ENCODE peak calls at places on chromosomes 2 and 18, in nine cellular contexts. I, N, X, K, C, Y, Z, J and P are unnamed samples.

GRCh38 chr2:38581193-38582147 is 21.3 kb downstream of the HNRNPLL start:
- DNase-seq in I (peak), N (no peak), X (no peak), K (no peak), C (peak), Y (no peak), Z (no peak), J (peak), P (no peak)

GRCh38 chr2:144927429-144927828 is 407.5 kb upstream of the ZEB2 start:
- DNase-seq in I (no peak), N (no peak), X (no peak), K (no peak), C (no peak), Y (no peak), Z (no peak), J (no peak), P (no peak)

GRCh38 chr2:105798595-105798994 is 53.9 kb downstream of the NCK2 start:
- DNase-seq in I (no peak), N (no peak), X (no peak), K (no peak), C (peak), Y (no peak), Z (no peak), J (no peak), P (no peak)

GRCh38 chr2:24831736-24832421 is 38.7 kb downstream of the CENPO start:
- DNase-seq in I (peak), N (peak), X (no peak), K (peak), C (no peak), Y (no peak), Z (no peak), J (peak), P (no peak)

GRCh38 chr2:172311921-172312345 is 115.5 kb upstream of the ITGA6 start:
- DNase-seq in I (peak), N (no peak), X (no peak), K (peak), C (no peak), Y (no peak), Z (no peak), J (no peak), P (no peak)

GRCh38 chr18:5057348-5058012 is 139.6 kb downstream of the AKAIN1 start:
- DNase-seq in I (no peak), N (peak), X (no peak), K (peak), C (peak), Y (no peak), Z (peak), J (peak), P (no peak)

GRCh38 chr2:233847248-233847898 is 7.0 kb downstream of the HJURP start:
- DNase-seq in I (no peak), N (peak), X (no peak), K (peak), C (no peak), Y (peak), Z (no peak), J (no peak), P (no peak)

GRCh38 chr2:142603761-142604160 is 273.7 kb upstream of the KYNU start:
- DNase-seq in I (no peak), N (no peak), X (no peak), K (no peak), C (no peak), Y (no peak), Z (no peak), J (no peak), P (no peak)

GRCh38 chr2:168244318-168244717 is 3.1 kb downstream of the STK39 start:
- DNase-seq in I (peak), N (no peak), X (no peak), K (peak), C (no peak), Y (no peak), Z (no peak), J (no peak), P (no peak)

GRCh38 chr2:168245074-168245825 is 2.1 kb downstream of the STK39 start:
- DNase-seq in I (no peak), N (no peak), X (no peak), K (no peak), C (peak), Y (no peak), Z (no peak), J (no peak), P (no peak)

GRCh38 chr2:168246483-168247340 is 683 bp downstream of the STK39 start:
- DNase-seq in I (peak), N (peak), X (no peak), K (peak), C (peak), Y (peak), Z (no peak), J (peak), P (peak)

GRCh38 chr2:168246072-168246482 is 1.3 kb downstream of the STK39 start:
- DNase-seq in I (no peak), N (no peak), X (no peak), K (no peak), C (no peak), Y (peak), Z (no peak), J (peak), P (no peak)

GRCh38 chr2:168247341-168248305 is at the start of gene STK39:
- DNase-seq in I (peak), N (peak), X (no peak), K (peak), C (peak), Y (peak), Z (no peak), J (peak), P (peak)
- TF ChIP-seq POLR2AphosphoS5 in I (peak), N (peak), X (peak), K (no peak), C (no peak), Y (peak), Z (no peak), J (no peak), P (no peak)

GRCh38 chr18:66342577-66342976 is 261.3 kb downstream of the CDH19 start:
- DNase-seq in I (no peak), N (no peak), X (no peak), K (no peak), C (no peak), Y (no peak), Z (no peak), J (no peak), P (no peak)
- TF ChIP-seq CTCF in I (no peak), N (no peak), X (no peak), K (no peak), C (no peak), Y (no peak), Z (no peak), J (no peak), P (no peak)

DNA sequence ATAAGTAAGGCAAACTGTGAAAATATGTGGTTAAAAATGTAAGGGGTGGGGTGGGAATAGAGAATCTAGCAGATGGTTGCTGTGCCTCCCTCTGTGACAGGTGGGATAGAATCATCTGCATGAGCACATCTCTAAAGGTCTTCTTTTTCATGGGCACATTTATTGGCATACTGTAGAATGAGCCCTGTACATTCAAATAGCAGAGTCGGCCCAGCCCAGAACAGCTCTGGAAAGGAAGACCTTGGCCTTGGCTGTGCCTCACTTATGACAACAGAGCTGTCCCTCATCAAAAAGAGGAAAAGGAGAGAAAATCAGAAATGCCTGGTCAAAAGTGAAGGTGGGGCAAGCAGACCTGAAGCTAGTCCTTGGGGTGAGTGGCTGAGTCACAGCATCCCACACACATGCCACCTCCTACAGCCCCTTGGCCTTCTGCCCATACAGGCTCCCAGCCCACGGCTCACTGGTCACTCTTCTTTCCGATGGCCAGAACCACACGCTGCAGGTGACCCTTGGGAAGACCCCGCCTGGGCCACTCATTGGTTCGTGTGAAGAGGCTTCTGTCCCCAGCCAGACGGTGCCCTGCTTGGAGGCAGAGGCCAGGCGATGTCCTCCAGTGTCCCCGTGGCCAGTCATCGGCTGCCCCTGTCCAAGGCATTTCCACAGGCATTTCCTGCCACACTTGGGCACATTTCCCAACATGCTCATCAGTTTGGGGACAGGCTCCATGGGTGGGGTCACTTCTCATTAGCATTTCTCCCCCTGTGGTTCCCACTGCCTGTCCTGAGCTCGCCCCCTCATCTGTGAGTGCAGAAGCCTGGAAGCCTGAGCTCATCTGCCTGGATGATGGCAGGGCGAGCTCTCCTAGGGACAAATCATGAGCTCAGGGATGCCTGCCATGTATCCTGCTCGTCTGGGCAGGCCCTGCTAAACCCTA is 113.6 kb downstream of the MCFD2 start:
- DNase-seq in I (no peak), N (no peak), X (no peak), K (no peak), C (no peak), Y (peak), Z (no peak), J (no peak), P (no peak)
- TF ChIP-seq POLR2AphosphoS5 in I (no peak), N (no peak), X (no peak), K (no peak), C (no peak), Y (no peak), Z (no peak), J (no peak), P (no peak)

DNA sequence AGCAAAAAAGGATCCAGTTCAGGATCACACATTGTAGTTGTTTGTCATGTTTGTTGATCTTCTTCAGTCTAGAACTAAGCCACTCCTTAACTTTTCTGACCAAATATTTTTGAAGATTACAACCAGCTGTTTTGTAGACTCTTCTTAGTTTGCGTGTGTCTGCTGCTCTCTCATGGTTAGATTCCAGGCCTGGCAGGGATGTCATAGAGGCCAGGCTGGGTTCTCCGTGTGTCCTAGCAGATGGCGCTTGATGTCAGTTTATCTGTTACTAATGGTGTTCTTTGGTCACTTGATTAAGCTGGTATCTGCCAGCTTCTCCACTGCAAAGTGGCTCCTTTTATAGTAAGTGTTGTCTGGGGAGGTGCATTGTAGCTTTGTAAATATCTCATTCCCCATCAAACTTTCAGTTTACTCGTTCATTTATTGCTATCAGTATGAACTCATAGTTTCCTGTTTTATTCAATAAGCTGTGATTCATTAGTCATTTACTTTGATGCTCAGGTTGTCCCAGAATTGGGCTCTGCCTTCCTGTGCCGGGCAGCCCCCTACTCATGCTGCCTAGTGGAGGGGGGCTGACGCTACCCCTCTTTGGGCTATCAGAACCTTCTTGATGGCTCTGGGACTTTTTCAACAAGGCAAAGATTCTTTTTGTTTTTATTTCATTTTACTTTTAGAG is 42.1 kb downstream of the GRHL1 start:
- DNase-seq in I (no peak), N (peak), X (no peak), K (no peak), C (no peak), Y (no peak), Z (no peak), J (no peak), P (no peak)
- TF ChIP-seq CTCF in I (no peak), N (no peak), X (no peak), K (no peak), C (no peak), Y (no peak), Z (no peak), J (no peak), P (no peak)